ENCODE peak calls at places on chromosomes 7 and 10, in eight cellular contexts. X, N, W, Q, M, S, H and K are unnamed samples.

GRCh38 chr7:23287612-23288011 is 11.5 kb upstream of the MALSU1 start:
- DNase-seq in X (no peak), N (no peak), W (no peak), Q (no peak), M (no peak), S (no peak), H (no peak), K (no peak)

GRCh38 chr7:5284304-5285281 is 1.9 kb downstream of the SLC29A4 start:
- DNase-seq in X (peak; percentile 93), N (no peak), W (peak; percentile 72), Q (peak; percentile 65), M (peak; percentile 88), S (peak; percentile 33), H (no peak), K (peak; percentile 82)

GRCh38 chr7:665251-665650 is 61.2 kb upstream of the DNAAF5 start:
- DNase-seq in X (no peak), N (no peak), W (no peak), Q (no peak), M (no peak), S (no peak), H (no peak), K (no peak)

GRCh38 chr10:75431180-75432111 is at the start of gene LRMDA:
- DNase-seq in X (no peak), N (peak; percentile 46), W (no peak), Q (peak; percentile 41), M (peak; percentile 65), S (peak; percentile 57), H (peak; percentile 63), K (peak; percentile 52)

GRCh38 chr10:131630772-131631258 is 270.0 kb upstream of the PPP2R2D start:
- DNase-seq in X (no peak), N (no peak), W (no peak), Q (no peak), M (no peak), S (no peak), H (no peak), K (no peak)

GRCh38 chr7:69598081-69598486 is at the start of gene AUTS2:
- DNase-seq in X (peak; percentile 94), N (peak; percentile 90), W (peak; percentile 94), Q (peak; percentile 57), M (peak; percentile 97), S (peak; percentile 77), H (peak; percentile 83), K (peak; percentile 96)

GRCh38 chr7:43646603-43647313 is 63.9 kb downstream of the STK17A start:
- DNase-seq in X (no peak), N (peak; percentile 27), W (peak; percentile 13), Q (no peak), M (no peak), S (no peak), H (no peak), K (peak; percentile 44)

GRCh38 chr7:45053401-45053800 is 35.4 kb downstream of the NACAD start:
- DNase-seq in X (no peak), N (no peak), W (no peak), Q (no peak), M (no peak), S (no peak), H (peak; percentile 11), K (no peak)

GRCh38 chr7:107902381-107902780 is 11.4 kb downstream of the DLD start:
- DNase-seq in X (no peak), N (no peak), W (no peak), Q (no peak), M (peak; percentile 13), S (no peak), H (no peak), K (peak; percentile 31)

GRCh38 chr7:91569702-91570457 is 305.6 kb downstream of the FZD1 start:
- DNase-seq in X (no peak), N (no peak), W (no peak), Q (no peak), M (no peak), S (no peak), H (no peak), K (no peak)

GRCh38 chr7:137873524-137873923 is 26.8 kb upstream of the DGKI start:
- DNase-seq in X (no peak), N (no peak), W (no peak), Q (no peak), M (no peak), S (no peak), H (no peak), K (peak; percentile 32)

GRCh38 chr10:123096452-123096851 is 39.3 kb upstream of the HMX3 start:
- DNase-seq in X (no peak), N (no peak), W (no peak), Q (no peak), M (no peak), S (no peak), H (no peak), K (no peak)

GRCh38 chr7:51222916-51223315 is 93.7 kb downstream of the COBL start:
- DNase-seq in X (no peak), N (no peak), W (no peak), Q (no peak), M (no peak), S (no peak), H (no peak), K (no peak)

GRCh38 chr7:131327049-131327625 is 539 bp upstream of the MKLN1 start:
- DNase-seq in X (peak; percentile 26), N (peak; percentile 48), W (no peak), Q (peak; percentile 66), M (no peak), S (peak; percentile 37), H (peak; percentile 41), K (peak; percentile 82)

GRCh38 chr7:156903232-156903909 is 10.4 kb upstream of the LMBR1 start:
- DNase-seq in X (no peak), N (peak; percentile 73), W (no peak), Q (no peak), M (no peak), S (no peak), H (no peak), K (no peak)

GRCh38 chr10:107418411-107418810 is 253.9 kb upstream of the SORCS1 start:
- DNase-seq in X (no peak), N (no peak), W (no peak), Q (no peak), M (no peak), S (no peak), H (no peak), K (no peak)

GRCh38 chr10:5971315-5971832 is 6.0 kb downstream of the IL15RA start:
- DNase-seq in X (no peak), N (no peak), W (no peak), Q (peak; percentile 84), M (no peak), S (peak; percentile 40), H (no peak), K (no peak)

GRCh38 chr10:103382769-103383168 is 13.5 kb downstream of the ATP5MK start:
- DNase-seq in X (no peak), N (no peak), W (no peak), Q (no peak), M (no peak), S (no peak), H (no peak), K (no peak)

GRCh38 chr7:29606830-29607229 is 43.2 kb downstream of the PRR15 start:
- DNase-seq in X (no peak), N (no peak), W (no peak), Q (peak; percentile 61), M (no peak), S (no peak), H (no peak), K (no peak)

GRCh38 chr10:112382539-112383235 is 8.8 kb downstream of the ACSL5 start:
- DNase-seq in X (no peak), N (no peak), W (no peak), Q (no peak), M (no peak), S (no peak), H (no peak), K (no peak)
- H3K27ac ChIP-seq in X (no peak overlapping the region), N (no peak overlapping the region), W (no peak overlapping the region), Q (peak overlapping the region; percentile 70), M (no peak overlapping the region), S (no peak overlapping the region), H (no peak overlapping the region), K (no peak overlapping the region)

DNA sequence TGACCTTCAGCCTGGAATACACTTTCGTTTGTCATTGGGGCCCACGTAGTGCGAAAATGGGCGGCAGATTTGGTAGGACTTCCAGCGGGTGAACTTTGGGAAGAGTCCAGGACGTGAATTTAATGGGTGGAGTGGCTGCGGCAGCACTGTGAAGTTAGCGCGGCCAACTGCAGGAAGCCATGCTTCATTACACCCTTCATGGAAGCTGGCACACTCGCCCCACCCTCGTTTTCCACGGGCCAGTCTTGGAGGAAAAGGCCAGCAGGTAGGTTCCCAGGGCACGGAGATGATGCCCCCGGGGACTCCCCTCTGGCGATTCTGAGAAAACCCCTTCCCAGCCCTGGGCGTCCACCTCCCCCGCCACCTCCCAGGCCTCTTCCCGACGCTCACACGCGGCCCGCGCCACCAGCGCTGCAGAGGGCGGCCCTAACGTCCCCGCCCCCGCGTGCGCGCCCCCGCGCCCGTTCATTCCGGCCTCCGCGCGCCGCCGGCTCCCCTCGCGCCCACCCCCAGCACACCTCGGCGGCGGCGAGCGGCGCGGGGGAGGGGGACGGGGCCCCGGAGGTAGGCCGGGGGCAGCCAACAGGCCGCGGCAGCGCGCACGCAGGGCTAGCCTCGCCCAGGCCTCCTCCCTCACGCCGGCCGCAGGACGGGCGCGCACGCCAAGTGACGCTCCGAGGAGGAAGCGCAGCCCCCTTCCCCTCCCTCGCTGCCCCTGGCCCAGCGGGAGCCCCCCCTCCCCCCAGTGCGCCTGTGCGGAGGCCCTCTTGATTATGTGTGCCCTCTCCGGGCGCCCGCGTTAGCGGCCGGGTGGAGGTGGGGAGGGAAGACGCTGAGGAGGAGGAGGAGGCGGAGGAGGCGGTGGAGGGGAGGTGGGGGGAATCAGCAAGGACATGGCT is at the start of gene MLLT10:
- DNase-seq in X (peak; percentile 92), N (peak; percentile 96), W (peak; percentile 98), Q (peak; percentile 88), M (peak; percentile 99), S (peak; percentile 95), H (peak; percentile 96), K (peak; percentile 98)
- TF ChIP-seq CTCF in X (no peak), N (peak; percentile 44), W (no peak), Q (no peak), M (peak; percentile 18), S (no peak), H (peak; percentile 31), K (peak; percentile 30)

DNA sequence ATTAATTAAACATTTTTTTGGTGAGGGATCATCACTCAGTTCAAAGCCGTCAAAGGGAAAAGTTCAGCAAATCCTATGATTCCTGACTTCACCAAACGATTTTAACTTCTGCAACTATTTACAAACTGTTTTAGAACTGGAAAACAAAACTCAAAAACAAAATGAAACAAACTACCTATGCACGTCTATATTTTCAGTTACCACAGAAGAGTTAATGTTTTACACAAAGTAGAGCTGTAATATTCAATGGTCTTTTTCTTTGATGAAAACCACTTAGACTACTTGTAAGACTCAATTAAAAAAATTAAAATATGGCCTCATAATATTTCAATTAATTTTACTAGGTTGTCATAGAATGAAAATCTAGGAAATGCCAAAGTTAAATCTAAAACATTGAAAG is 131.5 kb downstream of the ATE1 start:
- DNase-seq in X (no peak), N (no peak), W (no peak), Q (no peak), M (no peak), S (no peak), H (no peak), K (no peak)
- H3K27ac ChIP-seq in X (no peak overlapping the region), N (no peak overlapping the region), W (no peak overlapping the region), Q (no peak overlapping the region), M (no peak overlapping the region), S (no peak overlapping the region), H (no peak overlapping the region), K (no peak overlapping the region)

DNA sequence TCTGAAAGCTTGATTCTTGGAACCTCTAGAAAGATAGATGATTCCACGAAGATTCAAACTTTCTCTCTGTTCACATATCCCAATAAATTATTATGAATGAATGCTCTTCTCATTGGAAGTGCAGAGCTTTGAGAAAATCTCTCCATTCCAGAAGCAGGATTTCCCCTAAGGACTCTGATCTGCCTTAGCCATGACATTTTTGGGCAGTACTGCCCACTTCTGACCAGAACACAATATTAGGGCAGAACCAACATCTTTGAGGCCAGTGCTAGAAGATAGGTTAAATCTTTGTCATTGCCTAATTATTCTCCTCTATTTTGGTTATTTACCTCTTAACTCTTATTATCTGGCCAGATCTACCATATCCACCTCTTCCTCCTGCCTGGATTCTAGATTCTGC is 49.9 kb downstream of the ARMC3 start:
- DNase-seq in X (no peak), N (no peak), W (no peak), Q (no peak), M (no peak), S (no peak), H (no peak), K (no peak)
- TF ChIP-seq CTCF in X (no peak), N (no peak), W (no peak), Q (no peak), M (no peak), S (no peak), H (no peak), K (no peak)